ENCODE peak calls at places on chromosomes 12 and 14, in eight cellular contexts. W, E, L, Q, A, I, P and T are unnamed samples.

GRCh38 chr14:33592298-33592697 is 358.6 kb downstream of the EGLN3 start:
- DNase-seq in A (no peak), L (peak), W (no peak), Q (no peak), P (no peak), I (no peak), E (no peak), T (no peak)

GRCh38 chr12:47752552-47752951 is 6.1 kb downstream of the RAPGEF3 start:
- DNase-seq in I (no peak), A (no peak), L (no peak), Q (no peak), P (no peak), W (no peak), E (peak), T (no peak)

GRCh38 chr12:101619868-101620761 is 25.3 kb downstream of the MYBPC1 start:
- DNase-seq in Q (no peak), I (no peak), E (no peak), A (no peak), W (no peak), P (no peak), L (no peak), T (no peak)

GRCh38 chr12:89040146-89040964 is 311.9 kb downstream of the DUSP6 start:
- DNase-seq in A (no peak), I (no peak), E (peak), W (no peak), Q (peak), L (peak), P (no peak), T (peak)

GRCh38 chr12:109092484-109093021 is 719 bp downstream of the ALKBH2 start:
- DNase-seq in A (no peak), Q (no peak), W (no peak), P (no peak), I (no peak), E (no peak), L (no peak), T (no peak)

GRCh38 chr12:6282453-6282840 is 28.0 kb upstream of the PLEKHG6 start:
- DNase-seq in I (no peak), A (no peak), E (no peak), W (no peak), L (no peak), Q (no peak), P (no peak), T (no peak)

GRCh38 chr14:103052407-103052806 is 4.9 kb downstream of the CDC42BPB start:
- DNase-seq in A (no peak), Q (no peak), E (no peak), L (no peak), P (no peak), W (no peak), I (no peak), T (no peak)

GRCh38 chr14:80762829-80763228 is 178.7 kb downstream of the CEP128 start:
- DNase-seq in E (peak), L (no peak), A (no peak), P (no peak), Q (no peak), I (no peak), W (no peak), T (no peak)

GRCh38 chr14:46018846-46019420 is 632.6 kb downstream of the RPL10L start:
- DNase-seq in I (no peak), L (no peak), A (no peak), W (no peak), E (no peak), Q (no peak), P (no peak), T (no peak)

GRCh38 chr14:63727231-63727735 is 582 bp downstream of the SGPP1 start:
- DNase-seq in I (no peak), Q (peak), P (no peak), A (no peak), W (no peak), E (peak), L (peak), T (peak)

GRCh38 chr12:810635-811415 is 58.4 kb downstream of the WNK1 start:
- DNase-seq in W (no peak), Q (no peak), A (no peak), L (no peak), P (no peak), E (peak), I (no peak), T (no peak)

GRCh38 chr12:94148841-94149780 is 734 bp downstream of the PLXNC1 start:
- DNase-seq in L (no peak), Q (peak), E (peak), W (no peak), P (no peak), A (no peak), I (no peak), T (no peak)

GRCh38 chr14:91342243-91342760 is 75.3 kb downstream of the CCDC88C start:
- DNase-seq in A (no peak), Q (peak), L (no peak), E (no peak), I (no peak), W (no peak), P (no peak), T (no peak)

GRCh38 chr14:77120771-77121743 is 20.5 kb downstream of the ZDHHC22 start:
- DNase-seq in P (no peak), I (no peak), E (no peak), L (no peak), W (no peak), A (no peak), Q (no peak), T (no peak)

GRCh38 chr14:53608369-53608768 is 348.3 kb downstream of the BMP4 start:
- DNase-seq in W (no peak), I (no peak), L (no peak), E (no peak), P (no peak), A (peak), Q (no peak), T (no peak)

GRCh38 chr14:24892730-24893059 is 157.3 kb downstream of the STXBP6 start:
- DNase-seq in A (no peak), E (no peak), P (no peak), L (no peak), Q (no peak), W (no peak), I (no peak), T (no peak)

GRCh38 chr14:61774861-61775260 is 12.6 kb downstream of the SNAPC1 start:
- DNase-seq in L (no peak), P (no peak), Q (no peak), I (no peak), A (no peak), W (no peak), E (peak), T (no peak)

GRCh38 chr12:45587877-45588530 is 141.5 kb upstream of the ARID2 start:
- DNase-seq in L (no peak), Q (no peak), P (no peak), I (no peak), A (no peak), E (no peak), W (no peak), T (no peak)

GRCh38 chr14:36498938-36499337 is 21.1 kb downstream of the NKX2-1 start:
- DNase-seq in E (no peak), A (no peak), L (no peak), I (no peak), W (no peak), Q (no peak), P (no peak), T (no peak)

GRCh38 chr14:75427126-75427481 is 718 bp upstream of the JDP2 start:
- DNase-seq in P (no peak), L (no peak), A (no peak), E (no peak), W (no peak), I (no peak), Q (peak), T (no peak)

GRCh38 chr12:87025976-87026375 is 769.8 kb upstream of the MGAT4C start:
- DNase-seq in L (no peak), P (no peak), Q (no peak), A (no peak), I (no peak), W (no peak), E (no peak), T (no peak)

GRCh38 chr14:64410084-64410774 is 22.1 kb downstream of the MTHFD1 start:
- DNase-seq in E (peak), W (no peak), L (no peak), A (no peak), P (no peak), Q (no peak), I (no peak), T (no peak)

GRCh38 chr14:65096323-65097089 is 5.8 kb downstream of the MAX start:
- DNase-seq in E (no peak), I (no peak), Q (no peak), P (no peak), W (no peak), L (no peak), A (no peak), T (no peak)

GRCh38 chr14:104467641-104468040 is 111.9 kb upstream of the C14orf180 start:
- DNase-seq in I (no peak), A (no peak), E (no peak), Q (no peak), W (no peak), P (no peak), L (no peak), T (peak)

DNA sequence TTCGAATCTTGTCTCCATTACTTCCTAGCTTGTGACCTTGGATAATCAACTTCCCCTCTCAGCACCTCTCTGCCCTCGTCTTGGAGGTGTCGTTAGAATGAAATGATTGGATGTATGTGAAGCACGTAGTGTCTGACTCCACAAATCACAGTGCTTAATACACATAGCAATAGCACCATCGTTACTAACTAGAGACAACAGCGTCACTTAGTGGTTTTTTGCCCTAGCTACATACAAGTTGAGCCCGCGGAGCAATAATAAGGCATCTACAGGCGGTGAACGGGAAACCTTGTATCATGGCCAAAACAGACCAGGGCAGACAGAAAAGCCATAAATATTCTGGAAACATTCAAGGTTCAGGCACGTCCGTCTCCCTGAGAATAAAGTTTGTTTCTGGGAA is 154.9 kb downstream of the ASCL4 start:
- DNase-seq in I (no peak), L (peak), W (no peak), E (peak), A (peak), P (no peak), Q (no peak), T (no peak)
- TF ChIP-seq CTCF in I (no peak), L (peak), W (no peak), E (peak), A (peak), P (peak), Q (peak), T (peak)

DNA sequence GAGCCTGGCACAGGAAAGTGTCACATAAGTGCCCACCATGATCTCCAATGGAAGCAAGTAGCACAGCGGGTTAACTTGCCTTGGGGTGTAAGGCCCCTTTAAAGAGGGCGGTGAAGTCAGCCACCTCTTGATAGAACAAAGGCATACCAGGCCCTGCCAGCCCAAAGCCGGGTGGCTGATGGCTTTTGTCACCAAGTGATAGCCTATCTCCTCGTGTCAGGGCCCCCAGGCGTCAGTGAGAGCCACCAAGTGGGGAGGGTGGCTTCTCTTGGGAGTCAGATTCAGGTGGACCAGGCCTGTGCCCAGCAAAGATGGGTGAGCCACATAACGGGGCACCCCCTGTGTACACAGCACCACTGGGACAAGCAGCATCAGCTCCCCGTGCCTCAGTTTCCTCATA is 8.3 kb upstream of the MYL2 start:
- DNase-seq in P (no peak), Q (peak), I (no peak), A (no peak), E (no peak), W (no peak), L (no peak), T (no peak)
- TF ChIP-seq CTCF in P (no peak), Q (no peak), I (no peak), A (no peak), E (no peak), W (no peak), L (no peak), T (no peak)

GRCh38 chr14:85974602-85975001 is 444.7 kb downstream of the FLRT2 start:
- DNase-seq in E (no peak), A (no peak), I (no peak), P (no peak), W (no peak), Q (no peak), L (no peak), T (no peak)

GRCh38 chr14:85978851-85979250 is 448.9 kb downstream of the FLRT2 start:
- DNase-seq in W (no peak), Q (no peak), A (no peak), E (no peak), P (no peak), L (no peak), I (no peak), T (no peak)
- TF ChIP-seq CTCF in W (no peak), Q (no peak), A (no peak), E (no peak), P (no peak), L (no peak), I (no peak), T (peak)

GRCh38 chr12:100346660-100347059 is 10.2 kb upstream of the SLC17A8 start:
- DNase-seq in I (no peak), Q (no peak), L (no peak), P (no peak), W (no peak), E (peak), A (no peak), T (no peak)

GRCh38 chr12:100345020-100345767 is 11.7 kb upstream of the SLC17A8 start:
- DNase-seq in L (no peak), I (no peak), P (no peak), Q (no peak), A (no peak), W (no peak), E (no peak), T (no peak)

GRCh38 chr12:100348657-100349454 is 8.0 kb upstream of the SLC17A8 start:
- DNase-seq in Q (no peak), L (peak), P (no peak), A (peak), W (no peak), I (no peak), E (peak), T (no peak)
- TF ChIP-seq CTCF in Q (peak), L (peak), P (peak), A (peak), W (peak), I (no peak), E (peak), T (peak)

DNA sequence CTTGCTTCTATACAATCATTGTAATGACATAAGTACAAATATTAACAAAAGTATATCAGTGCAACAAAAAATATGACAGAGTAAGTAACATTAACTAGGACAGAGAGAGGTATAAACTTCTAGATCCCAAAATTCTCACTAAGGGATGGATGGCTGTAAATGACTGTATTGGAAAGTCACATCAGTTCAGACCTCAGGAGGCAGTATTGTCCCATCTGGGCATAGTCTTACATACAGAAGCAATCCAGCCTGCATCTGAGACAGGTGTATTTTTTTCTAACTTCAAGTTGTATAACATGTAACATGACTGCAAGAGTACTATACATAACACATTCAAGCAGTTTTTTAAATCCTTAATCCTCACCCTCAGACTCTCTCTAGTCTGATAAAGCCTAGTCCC is 99.0 kb downstream of the GARIN6 start:
- DNase-seq in P (no peak), E (no peak), L (no peak), Q (no peak), I (no peak), W (no peak), A (no peak), T (no peak)
- TF ChIP-seq CTCF in P (no peak), E (no peak), L (no peak), Q (no peak), I (no peak), W (no peak), A (no peak), T (no peak)